ENCODE peak calls at places on chromosome 19, in eight cellular contexts. One of them, this sample, is unnamed.
A peak's percentile ranks its signal among the peaks of the same experiment; 100 is the strongest.

GRCh38 chr19:49592486-49593232 is 1.7 kb downstream of the PRR12 start:
- DNase-seq in mammary epithelial cell: peak; percentile 70
- DNase-seq in NCI-H1092 treated with DMSO at 0.1 percent for 48 hours: no peak
- DNase-seq in AG04450: no peak
- DNase-seq in dorsolateral prefrontal cortex: no peak
- DNase-seq in astrocyte of the cerebellum: no peak
- DNase-seq in stimulated activated CD8-positive, alpha-beta memory T cell treated with anti-CD3 and anti-CD28 coated beads, Interleukin-2, amount 100 ng/mL, for 1 hour: no peak
- DNase-seq in T-cell: no peak
- DNase-seq in this sample: peak; percentile 28

GRCh38 chr19:13799669-13800068 is 4.4 kb downstream of the ZSWIM4 start:
- DNase-seq in mammary epithelial cell: no peak
- DNase-seq in AG04450: no peak
- DNase-seq in NCI-H1092 treated with DMSO at 0.1 percent for 48 hours: no peak
- DNase-seq in astrocyte of the cerebellum: no peak
- DNase-seq in stimulated activated CD8-positive, alpha-beta memory T cell treated with anti-CD3 and anti-CD28 coated beads, Interleukin-2, amount 100 ng/mL, for 1 hour: no peak
- DNase-seq in dorsolateral prefrontal cortex: no peak
- DNase-seq in T-cell: no peak
- DNase-seq in this sample: no peak

GRCh38 chr19:2154587-2155075 is 3.3 kb upstream of the AP3D1 start:
- DNase-seq in astrocyte of the cerebellum: no peak
- DNase-seq in NCI-H1092 treated with DMSO at 0.1 percent for 48 hours: no peak
- DNase-seq in T-cell: no peak
- DNase-seq in dorsolateral prefrontal cortex: no peak
- DNase-seq in AG04450: no peak
- DNase-seq in mammary epithelial cell: peak; percentile 72
- DNase-seq in stimulated activated CD8-positive, alpha-beta memory T cell treated with anti-CD3 and anti-CD28 coated beads, Interleukin-2, amount 100 ng/mL, for 1 hour: no peak
- DNase-seq in this sample: no peak

GRCh38 chr19:41918653-41919244 is 9.5 kb downstream of the ERFL start:
- DNase-seq in AG04450: no peak
- DNase-seq in stimulated activated CD8-positive, alpha-beta memory T cell treated with anti-CD3 and anti-CD28 coated beads, Interleukin-2, amount 100 ng/mL, for 1 hour: no peak
- DNase-seq in astrocyte of the cerebellum: no peak
- DNase-seq in dorsolateral prefrontal cortex: no peak
- DNase-seq in mammary epithelial cell: no peak
- DNase-seq in NCI-H1092 treated with DMSO at 0.1 percent for 48 hours: no peak
- DNase-seq in T-cell: no peak
- DNase-seq in this sample: no peak

GRCh38 chr19:55257461-55258411 is 1.1 kb downstream of the PPP6R1 start:
- DNase-seq in AG04450: no peak
- DNase-seq in stimulated activated CD8-positive, alpha-beta memory T cell treated with anti-CD3 and anti-CD28 coated beads, Interleukin-2, amount 100 ng/mL, for 1 hour: no peak
- DNase-seq in dorsolateral prefrontal cortex: no peak
- DNase-seq in T-cell: no peak
- DNase-seq in astrocyte of the cerebellum: no peak
- DNase-seq in NCI-H1092 treated with DMSO at 0.1 percent for 48 hours: no peak
- DNase-seq in mammary epithelial cell: peak; percentile 35
- DNase-seq in this sample: peak; percentile 41

GRCh38 chr19:2080336-2080988 is 15.7 kb downstream of the MOB3A start:
- DNase-seq in mammary epithelial cell: no peak
- DNase-seq in NCI-H1092 treated with DMSO at 0.1 percent for 48 hours: no peak
- DNase-seq in stimulated activated CD8-positive, alpha-beta memory T cell treated with anti-CD3 and anti-CD28 coated beads, Interleukin-2, amount 100 ng/mL, for 1 hour: no peak
- DNase-seq in astrocyte of the cerebellum: no peak
- DNase-seq in T-cell: no peak
- DNase-seq in AG04450: no peak
- DNase-seq in dorsolateral prefrontal cortex: no peak
- DNase-seq in this sample: no peak

GRCh38 chr19:19597809-19598306 is 20.6 kb downstream of the PBX4 start:
- DNase-seq in dorsolateral prefrontal cortex: no peak
- DNase-seq in mammary epithelial cell: no peak
- DNase-seq in astrocyte of the cerebellum: no peak
- DNase-seq in AG04450: no peak
- DNase-seq in stimulated activated CD8-positive, alpha-beta memory T cell treated with anti-CD3 and anti-CD28 coated beads, Interleukin-2, amount 100 ng/mL, for 1 hour: no peak
- DNase-seq in NCI-H1092 treated with DMSO at 0.1 percent for 48 hours: no peak
- DNase-seq in T-cell: peak; percentile 47
- DNase-seq in this sample: no peak

GRCh38 chr19:47699360-47699917 is 13.8 kb upstream of the EHD2 start:
- DNase-seq in AG04450: no peak
- DNase-seq in NCI-H1092 treated with DMSO at 0.1 percent for 48 hours: peak; percentile 16
- DNase-seq in mammary epithelial cell: no peak
- DNase-seq in astrocyte of the cerebellum: no peak
- DNase-seq in stimulated activated CD8-positive, alpha-beta memory T cell treated with anti-CD3 and anti-CD28 coated beads, Interleukin-2, amount 100 ng/mL, for 1 hour: no peak
- DNase-seq in T-cell: peak; percentile 45
- DNase-seq in dorsolateral prefrontal cortex: no peak
- DNase-seq in this sample: peak; percentile 48

GRCh38 chr19:41957838-41958366 is 1.2 kb downstream of the RABAC1 start:
- DNase-seq in stimulated activated CD8-positive, alpha-beta memory T cell treated with anti-CD3 and anti-CD28 coated beads, Interleukin-2, amount 100 ng/mL, for 1 hour: no peak
- DNase-seq in T-cell: no peak
- DNase-seq in mammary epithelial cell: peak; percentile 88
- DNase-seq in astrocyte of the cerebellum: peak; percentile 67
- DNase-seq in NCI-H1092 treated with DMSO at 0.1 percent for 48 hours: peak; percentile 74
- DNase-seq in AG04450: peak; percentile 46
- DNase-seq in dorsolateral prefrontal cortex: peak; percentile 54
- DNase-seq in this sample: peak; percentile 71